ENCODE peak calls at places on chromosomes 6 and 20, in eight cellular contexts. L is BE2C, Z is dorsolateral prefrontal cortex, U is cardiac muscle cell, R is PC-9, C is right cardiac atrium, F is BJ, H is colonic mucosa. I is an unnamed sample. For H3K27me3, the result is how much of the 10 kb centered on the place peaks cover.

GRCh38 chr6:142112451-142113061 is 20.2 kb upstream of the GJE1 start:
- DNase-seq in Z (no peak), H (peak), L (peak), F (peak), R (peak), C (peak), U (peak), I (peak)

GRCh38 chr6:35391240-35391968 is 49.0 kb downstream of the PPARD start:
- DNase-seq in R (peak), C (no peak), H (no peak), Z (no peak), U (peak), F (peak), L (no peak), I (no peak)

GRCh38 chr20:61964675-61965605 is 100.7 kb downstream of the TAF4 start:
- DNase-seq in Z (no peak), C (no peak), H (no peak), L (no peak), F (no peak), U (no peak), R (no peak), I (peak)

GRCh38 chr6:91480397-91480796 is 893.5 kb upstream of the MAP3K7 start:
- DNase-seq in Z (no peak), L (no peak), C (no peak), U (no peak), R (no peak), F (no peak), H (no peak), I (no peak)

GRCh38 chr6:26053929-26054658 is 33.1 kb upstream of the HFE start:
- DNase-seq in R (peak), U (peak), C (no peak), F (no peak), H (no peak), Z (no peak), L (no peak), I (no peak)

GRCh38 chr6:37308084-37308817 is 45.5 kb upstream of the RNF8 start:
- DNase-seq in R (peak), L (no peak), F (no peak), H (no peak), C (no peak), U (peak), Z (no peak), I (no peak)

GRCh38 chr6:14207493-14207892 is 89.9 kb downstream of the CD83 start:
- DNase-seq in H (peak), U (no peak), F (no peak), Z (no peak), R (no peak), L (no peak), C (no peak), I (no peak)

GRCh38 chr6:24991748-24992467 is 56.1 kb upstream of the RIPOR2 start:
- DNase-seq in U (peak), H (peak), C (peak), Z (no peak), L (peak), R (no peak), F (no peak), I (peak)

GRCh38 chr20:33789109-33789857 is 21.9 kb upstream of the CHMP4B start:
- DNase-seq in Z (no peak), U (peak), C (peak), L (peak), R (peak), H (peak), F (peak), I (no peak)

GRCh38 chr20:18477218-18477617 is 10.0 kb downstream of the POLR3F start:
- DNase-seq in F (no peak), R (no peak), H (no peak), Z (no peak), C (no peak), U (no peak), L (no peak), I (no peak)

GRCh38 chr6:16803294-16804006 is 42.2 kb upstream of the ATXN1 start:
- DNase-seq in H (peak), F (no peak), R (no peak), U (peak), C (peak), Z (peak), L (peak), I (no peak)

GRCh38 chr6:154392561-154392960 is 36.0 kb upstream of the IPCEF1 start:
- DNase-seq in H (no peak), R (no peak), U (no peak), F (no peak), Z (no peak), C (no peak), L (no peak), I (no peak)

GRCh38 chr20:12927489-12927888 is 81.3 kb upstream of the SPTLC3 start:
- DNase-seq in R (no peak), F (no peak), L (no peak), H (no peak), C (no peak), Z (no peak), U (peak), I (no peak)

GRCh38 chr20:20457392-20458126 is 89.7 kb downstream of the INSM1 start:
- DNase-seq in Z (no peak), H (no peak), U (peak), R (no peak), C (no peak), F (no peak), L (no peak), I (no peak)

GRCh38 chr6:31710490-31711219 is 4.0 kb downstream of the LY6G6F start:
- DNase-seq in Z (no peak), F (no peak), U (no peak), L (no peak), H (no peak), R (no peak), C (no peak), I (no peak)

GRCh38 chr6:104956663-104957294 is at the start of gene LIN28B:
- DNase-seq in U (no peak), F (no peak), H (no peak), L (no peak), R (no peak), C (no peak), Z (no peak), I (no peak)

GRCh38 chr20:2420510-2420909 is 39.8 kb downstream of the TGM6 start:
- DNase-seq in Z (no peak), H (no peak), L (no peak), U (no peak), F (no peak), R (no peak), C (no peak), I (no peak)

GRCh38 chr6:43070028-43070632 is 6.0 kb upstream of the PTK7 start:
- DNase-seq in C (no peak), R (peak), H (no peak), F (no peak), U (peak), L (peak), Z (no peak), I (no peak)

GRCh38 chr6:5036309-5036708 is 32.5 kb upstream of the RPP40 start:
- DNase-seq in L (peak), U (peak), C (no peak), Z (no peak), R (no peak), F (no peak), H (peak), I (no peak)

GRCh38 chr6:36979343-36979742 is 6.7 kb downstream of the MTCH1 start:
- DNase-seq in R (no peak), U (peak), L (peak), Z (peak), F (no peak), C (peak), H (peak), I (no peak)

GRCh38 chr20:40144581-40144980 is 544.5 kb downstream of the MAFB start:
- DNase-seq in U (no peak), L (no peak), Z (no peak), R (no peak), F (no peak), H (no peak), C (no peak), I (no peak)

GRCh38 chr6:128505603-128506002 is 14.8 kb downstream of the PTPRK start:
- DNase-seq in U (no peak), C (no peak), Z (no peak), R (no peak), H (no peak), L (no peak), F (no peak), I (no peak)

GRCh38 chr6:53795702-53796450 is 1.1 kb downstream of the LRRC1 start:
- DNase-seq in U (peak), H (peak), Z (no peak), R (peak), F (no peak), L (no peak), C (peak), I (peak)

GRCh38 chr6:27295301-27296079 is 16.6 kb downstream of the POM121L2 start:
- DNase-seq in U (peak), F (no peak), R (peak), C (no peak), L (peak), H (no peak), Z (no peak), I (no peak)

GRCh38 chr20:34703061-34703572 is 1.0 kb upstream of the TP53INP2 start:
- DNase-seq in U (no peak), C (no peak), L (no peak), F (no peak), Z (no peak), R (no peak), H (no peak), I (no peak)

GRCh38 chr6:51314965-51315364 is 496.3 kb downstream of the TFAP2B start:
- DNase-seq in R (no peak), L (no peak), C (no peak), Z (no peak), U (no peak), H (no peak), F (no peak), I (no peak)

GRCh38 chr6:11232177-11232967 is at the start of gene NEDD9:
- DNase-seq in Z (peak), H (peak), C (peak), L (peak), U (peak), F (peak), R (peak), I (peak)

GRCh38 chr6:149190228-149190831 is 127.2 kb upstream of the TAB2 start:
- DNase-seq in R (no peak), F (no peak), U (peak), Z (no peak), C (peak), L (peak), H (peak), I (peak)

GRCh38 chr6:115370202-115370601 is 690.5 kb downstream of the FRK start:
- DNase-seq in U (no peak), C (no peak), L (no peak), H (no peak), R (no peak), Z (no peak), F (no peak), I (no peak)

GRCh38 chr6:148242180-148242579 is 100.5 kb upstream of the SASH1 start:
- DNase-seq in L (no peak), R (no peak), U (no peak), C (no peak), H (no peak), F (peak), Z (no peak), I (no peak)

GRCh38 chr20:12207875-12208274 is 290.2 kb downstream of the BTBD3 start:
- DNase-seq in C (no peak), U (peak), F (no peak), R (no peak), Z (no peak), L (peak), H (peak), I (no peak)

GRCh38 chr20:5065489-5066383 is 54.0 kb downstream of the PCNA start:
- DNase-seq in U (peak), H (peak), L (peak), Z (no peak), C (peak), R (peak), F (peak), I (peak)

GRCh38 chr6:36119209-36119608 is 11.1 kb upstream of the MAPK13 start:
- DNase-seq in U (no peak), F (no peak), R (no peak), L (no peak), C (no peak), H (no peak), Z (no peak), I (no peak)

GRCh38 chr6:18600236-18600635 is 213.1 kb downstream of the RNF144B start:
- DNase-seq in H (no peak), R (no peak), L (no peak), C (no peak), F (no peak), U (no peak), Z (no peak), I (no peak)

GRCh38 chr6:51678905-51679620 is 408.4 kb downstream of the PKHD1 start:
- DNase-seq in H (no peak), U (no peak), F (no peak), Z (no peak), C (no peak), R (no peak), L (peak), I (no peak)

GRCh38 chr20:13995086-13995665 is at the start of gene MACROD2:
- DNase-seq in F (peak), L (peak), C (peak), Z (peak), H (peak), R (peak), U (peak), I (peak)

GRCh38 chr6:45423901-45424627 is 46.3 kb upstream of the SUPT3H start:
- DNase-seq in R (no peak), F (no peak), L (no peak), C (no peak), Z (no peak), H (no peak), U (peak), I (peak)
- H3K27me3 ChIP-seq in R (under half), F (under half), L (half or more), C (under half), Z (under half), H (under half), U (half or more), I (half or more)

DNA sequence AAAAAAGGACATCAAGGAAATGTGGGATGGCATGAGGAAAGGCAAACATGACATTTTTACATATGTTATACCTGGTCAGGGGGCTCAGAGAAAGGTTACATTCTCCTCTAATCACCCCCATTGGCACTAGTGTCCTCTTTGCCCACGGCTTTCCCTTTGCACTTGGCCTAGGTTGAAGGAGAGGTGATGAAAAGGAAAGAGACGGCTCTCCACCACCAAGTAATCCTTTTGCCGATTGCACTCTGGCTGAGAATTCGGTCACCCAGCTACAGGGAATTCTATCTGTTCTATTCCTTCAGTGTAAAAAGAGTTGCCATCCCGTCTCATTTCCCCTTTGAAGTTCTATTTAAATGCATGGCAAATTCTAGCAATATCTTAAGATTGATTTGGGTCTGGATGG is 10.4 kb downstream of the VGLL2 start:
- DNase-seq in L (no peak), R (no peak), U (no peak), H (no peak), C (no peak), F (no peak), Z (no peak), I (no peak)
- H3K27me3 ChIP-seq in L (half or more), R (under half), U (half or more), H (under half), C (under half), F (under half), Z (half or more), I (half or more)

GRCh38 chr20:21699216-21699508 is 6.3 kb upstream of the PAX1 start:
- DNase-seq in U (no peak), C (no peak), F (no peak), L (no peak), R (no peak), Z (no peak), H (no peak), I (no peak)
- H3K27me3 ChIP-seq in U (half or more), C (under half), F (under half), L (half or more), R (half or more), Z (half or more), H (under half), I (under half)

GRCh38 chr6:44286285-44286565 is 16.0 kb downstream of the TMEM151B start:
- DNase-seq in R (no peak), Z (no peak), L (no peak), U (no peak), F (no peak), H (no peak), C (no peak), I (no peak)

GRCh38 chr6:44284867-44285266 is 14.6 kb downstream of the TMEM151B start:
- DNase-seq in L (no peak), Z (no peak), C (no peak), H (no peak), R (no peak), F (no peak), U (no peak), I (no peak)

GRCh38 chr6:44285552-44286284 is 15.5 kb downstream of the TMEM151B start:
- DNase-seq in F (no peak), R (no peak), L (no peak), U (peak), Z (no peak), H (no peak), C (no peak), I (no peak)

GRCh38 chr6:44286747-44287146 is 16.5 kb downstream of the TMEM151B start:
- DNase-seq in L (no peak), Z (no peak), R (no peak), C (no peak), U (no peak), H (no peak), F (no peak), I (no peak)

GRCh38 chr6:44284119-44284518 is 13.9 kb downstream of the TMEM151B start:
- DNase-seq in H (no peak), F (no peak), U (no peak), Z (no peak), L (no peak), R (no peak), C (no peak), I (no peak)
- H3K27me3 ChIP-seq in H (under half), F (under half), U (under half), Z (under half), L (under half), R (half or more), C (under half), I (under half)

GRCh38 chr20:46937140-46937523 is 42.5 kb downstream of the EYA2 start:
- DNase-seq in R (no peak), F (no peak), U (no peak), C (no peak), H (no peak), Z (no peak), L (no peak), I (no peak)
- H3K27me3 ChIP-seq in R (under half), F (under half), U (under half), C (under half), H (under half), Z (under half), L (under half), I (under half)

DNA sequence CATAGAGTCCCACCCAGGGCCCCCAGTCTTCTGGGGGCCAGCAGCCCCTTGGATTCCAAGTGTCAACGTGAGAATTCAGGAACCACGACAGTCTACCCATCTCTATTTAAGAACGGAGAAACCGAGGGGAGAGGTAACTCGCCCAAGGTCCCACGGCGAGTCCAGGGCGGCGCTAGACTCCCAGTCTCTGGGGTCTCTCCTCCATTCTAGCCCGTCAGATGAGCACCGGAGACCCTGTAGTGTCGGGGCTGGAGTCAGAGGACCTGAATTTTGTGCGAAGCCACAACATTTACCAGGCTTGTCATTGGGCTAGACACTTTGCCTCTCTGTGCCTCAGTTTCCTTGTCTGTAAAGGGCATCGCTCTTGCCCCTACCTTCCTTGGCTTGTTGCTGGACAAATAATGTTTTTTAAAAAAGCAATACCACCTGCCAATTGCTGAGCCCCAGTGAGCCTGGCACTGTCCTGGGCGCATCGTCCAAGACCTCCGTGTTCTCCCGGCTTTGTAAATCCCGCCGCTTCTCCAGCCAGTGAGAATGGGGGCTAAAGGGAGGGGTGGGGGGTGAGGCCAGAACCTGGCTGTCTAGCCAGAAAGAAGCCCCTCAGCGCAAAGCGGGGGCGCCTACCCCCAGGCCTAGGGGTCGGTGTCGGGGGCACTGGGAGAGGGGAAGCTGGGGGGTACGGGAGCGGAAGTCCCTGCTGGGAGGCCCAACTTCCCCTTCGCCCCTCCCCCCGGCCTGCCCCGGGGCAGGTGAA is 91.7 kb downstream of the NCR2 start:
- DNase-seq in F (no peak), C (no peak), R (no peak), L (no peak), H (no peak), Z (no peak), U (no peak), I (peak)
- H3K27me3 ChIP-seq in F (under half), C (under half), R (under half), L (half or more), H (under half), Z (under half), U (half or more), I (under half)

GRCh38 chr20:63466250-63466825 is 6.1 kb downstream of the KCNQ2 start:
- DNase-seq in H (no peak), U (no peak), Z (no peak), L (no peak), R (no peak), F (no peak), C (no peak), I (no peak)

GRCh38 chr20:63464289-63464635 is 8.2 kb downstream of the KCNQ2 start:
- DNase-seq in U (no peak), F (no peak), H (no peak), C (no peak), L (no peak), Z (no peak), R (no peak), I (no peak)

GRCh38 chr20:63466861-63467260 is 5.6 kb downstream of the KCNQ2 start:
- DNase-seq in L (no peak), H (no peak), F (no peak), Z (no peak), C (no peak), R (no peak), U (no peak), I (no peak)

GRCh38 chr20:63467294-63468083 is 5.0 kb downstream of the KCNQ2 start:
- DNase-seq in F (no peak), H (no peak), R (no peak), L (no peak), C (no peak), Z (no peak), U (no peak), I (no peak)

GRCh38 chr20:63465380-63466249 is 6.8 kb downstream of the KCNQ2 start:
- DNase-seq in Z (no peak), R (no peak), C (no peak), U (no peak), F (no peak), H (no peak), L (no peak), I (no peak)
- H3K27me3 ChIP-seq in Z (under half), R (half or more), C (under half), U (under half), F (under half), H (under half), L (under half), I (under half)

I was measured in spleen.